ENCODE peak calls at places on chromosomes 13 and 19, in six cellular contexts. O is CD4-positive, alpha-beta memory T cell; B is GM23248; T is thoracic aorta; C is left lung; S is body of pancreas. I is an unnamed sample. For H3K9me3, the result is how much of the 10 kb centered on the place peaks cover.

GRCh38 chr19:45492627-45493470 is 4.0 kb downstream of the RTN2 start:
- DNase-seq in O (no peak), B (peak), T (no peak), C (peak), S (no peak), I (no peak)

GRCh38 chr13:113808058-113808834 is 49.2 kb downstream of the TMEM255B start:
- DNase-seq in O (no peak), B (no peak), T (no peak), C (no peak), S (no peak), I (no peak)

GRCh38 chr13:44219808-44220544 is 153.6 kb upstream of the SERP2 start:
- DNase-seq in O (no peak), B (peak), T (no peak), C (no peak), S (no peak), I (no peak)

GRCh38 chr13:110361365-110361911 is 54.4 kb downstream of the COL4A2 start:
- DNase-seq in O (no peak), B (peak), T (peak), C (no peak), S (peak), I (no peak)

GRCh38 chr19:16061943-16062342 is 14.4 kb upstream of the TPM4 start:
- DNase-seq in O (no peak), B (no peak), T (no peak), C (no peak), S (no peak), I (no peak)

GRCh38 chr13:110411316-110412105 is 104.4 kb downstream of the COL4A2 start:
- DNase-seq in O (no peak), B (no peak), T (no peak), C (no peak), S (no peak), I (no peak)

GRCh38 chr13:73835138-73835721 is 299.0 kb downstream of the KLF12 start:
- DNase-seq in O (no peak), B (peak), T (no peak), C (no peak), S (no peak), I (no peak)

GRCh38 chr19:15562861-15563260 is 52.2 kb upstream of the CYP4F8 start:
- DNase-seq in O (no peak), B (peak), T (no peak), C (no peak), S (peak), I (no peak)

GRCh38 chr13:109719962-109720646 is 66.3 kb downstream of the IRS2 start:
- DNase-seq in O (no peak), B (no peak), T (no peak), C (no peak), S (no peak), I (no peak)

GRCh38 chr13:97198753-97199152 is 23.4 kb upstream of the MBNL2 start:
- DNase-seq in O (no peak), B (no peak), T (no peak), C (no peak), S (no peak), I (no peak)

GRCh38 chr13:101916108-101916757 is 463.8 kb downstream of the ITGBL1 start:
- DNase-seq in O (no peak), B (peak), T (no peak), C (no peak), S (peak), I (no peak)

GRCh38 chr19:13588953-13589833 is 82.9 kb upstream of the CACNA1A start:
- DNase-seq in O (peak), B (peak), T (no peak), C (peak), S (peak), I (peak)

DNA sequence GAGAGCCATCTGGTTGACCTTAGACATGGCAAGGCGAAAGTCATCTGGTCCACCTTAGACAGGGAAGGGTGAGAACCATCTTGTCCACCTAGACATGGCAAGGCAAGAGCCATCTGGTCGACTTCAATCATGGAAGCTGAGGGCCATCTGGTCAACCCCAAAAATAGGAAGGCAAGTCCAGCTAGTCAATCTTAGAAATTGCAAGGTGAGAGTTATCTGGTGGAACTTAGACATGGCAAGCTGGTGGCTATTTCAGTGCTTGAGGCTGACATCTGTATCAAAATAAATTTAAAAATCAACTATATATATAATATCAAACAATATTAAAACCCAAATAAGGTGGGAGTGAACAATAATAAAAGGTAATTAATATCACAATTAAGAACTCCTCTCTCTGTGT is 83.9 kb downstream of the ZNF726 start:
- DNase-seq in O (no peak), B (no peak), T (no peak), C (no peak), S (no peak), I (no peak)
- H3K9me3 ChIP-seq in O (under half), B (under half), T (under half), C (under half), S (under half), I (under half)

GRCh38 chr19:35022460-35022859 is 7.8 kb upstream of the SCN1B start:
- DNase-seq in O (no peak), B (no peak), T (no peak), C (no peak), S (no peak), I (no peak)
- H3K9me3 ChIP-seq in O (under half), B (under half), T (under half), C (under half), S (under half), I (under half)

GRCh38 chr19:44107751-44108150 is 5.4 kb upstream of the ZNF225 start:
- DNase-seq in O (no peak), B (no peak), T (no peak), C (no peak), S (no peak), I (no peak)
- H3K9me3 ChIP-seq in O (under half), B (under half), T (half or more), C (under half), S (half or more), I (under half)

GRCh38 chr13:33958964-33959363 is 141.0 kb downstream of the RFC3 start:
- DNase-seq in O (no peak), B (no peak), T (no peak), C (no peak), S (no peak), I (no peak)
- H3K9me3 ChIP-seq in O (under half), B (under half), T (under half), C (under half), S (under half), I (under half)

DNA sequence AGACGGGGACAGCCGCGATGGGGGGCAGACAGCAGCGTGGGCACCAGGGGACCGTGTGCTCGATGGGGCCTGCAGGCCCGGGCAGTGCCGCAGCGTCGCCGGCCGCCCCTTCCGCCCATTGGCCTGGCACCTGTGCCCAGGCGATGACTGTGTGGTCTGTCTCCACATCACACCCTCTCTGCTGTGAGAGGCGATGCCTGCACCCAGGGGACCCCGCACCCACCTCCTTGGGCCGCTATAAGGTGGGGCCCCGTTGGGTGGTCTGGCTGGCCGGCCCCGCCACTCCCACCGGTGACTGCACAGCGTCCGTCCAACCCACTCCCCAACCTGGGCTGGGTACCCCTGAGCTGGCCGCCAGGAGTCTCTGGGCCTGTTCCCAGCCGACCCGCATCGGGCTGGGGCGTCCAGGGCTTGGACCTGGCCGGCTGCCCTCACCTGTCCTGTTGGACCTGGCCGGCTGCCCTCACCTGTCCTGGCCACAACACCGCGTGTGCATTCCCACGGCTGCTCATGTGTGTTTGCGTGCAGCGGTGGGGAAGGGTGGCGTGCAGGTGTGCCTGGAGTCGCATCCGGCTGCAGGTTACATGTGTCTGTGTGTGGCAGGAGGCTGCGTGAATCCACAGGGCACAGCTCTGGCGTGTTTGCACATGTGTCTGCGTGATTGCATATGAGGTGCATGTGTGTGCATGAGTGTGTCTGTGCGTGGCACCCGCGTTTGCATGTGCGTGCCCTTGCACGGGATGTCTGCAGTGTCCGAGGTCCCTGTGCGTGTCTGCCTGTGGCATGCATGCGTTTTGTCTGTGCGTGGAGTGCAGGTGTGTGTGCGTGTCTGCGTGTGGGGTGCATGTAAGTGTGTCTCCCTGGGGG is 3.1 kb downstream of the EFNA2 start:
- DNase-seq in O (no peak), B (no peak), T (no peak), C (no peak), S (peak), I (no peak)
- H3K9me3 ChIP-seq in O (under half), B (under half), T (under half), C (under half), S (under half), I (under half)

DNA sequence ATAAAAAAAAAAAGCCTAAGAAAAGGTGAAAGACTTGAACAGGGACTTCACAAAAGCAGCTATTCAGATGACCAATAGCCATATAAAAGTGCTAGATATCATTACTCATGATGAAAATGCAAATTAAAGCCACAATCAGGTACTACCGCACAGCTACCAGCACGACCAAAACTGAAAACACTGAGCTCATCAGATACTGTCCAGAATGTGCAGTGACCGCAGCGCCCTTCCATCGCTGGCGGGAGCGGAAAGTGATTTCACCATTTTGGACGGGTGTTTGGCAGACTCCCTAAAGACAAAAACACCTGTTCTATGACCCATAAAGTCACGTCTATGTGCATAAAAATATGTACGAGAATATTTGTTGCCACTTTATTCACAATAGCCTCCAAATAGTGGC is 60.7 kb downstream of the SLC6A16 start:
- DNase-seq in O (no peak), B (no peak), T (no peak), C (no peak), S (no peak), I (no peak)
- H3K9me3 ChIP-seq in O (under half), B (under half), T (under half), C (under half), S (under half), I (under half)

GRCh38 chr19:11673608-11674041 is 65.1 kb downstream of the ZNF823 start:
- DNase-seq in O (no peak), B (peak), T (no peak), C (peak), S (peak), I (no peak)
- H3K9me3 ChIP-seq in O (under half), B (under half), T (under half), C (under half), S (under half), I (under half)

DNA sequence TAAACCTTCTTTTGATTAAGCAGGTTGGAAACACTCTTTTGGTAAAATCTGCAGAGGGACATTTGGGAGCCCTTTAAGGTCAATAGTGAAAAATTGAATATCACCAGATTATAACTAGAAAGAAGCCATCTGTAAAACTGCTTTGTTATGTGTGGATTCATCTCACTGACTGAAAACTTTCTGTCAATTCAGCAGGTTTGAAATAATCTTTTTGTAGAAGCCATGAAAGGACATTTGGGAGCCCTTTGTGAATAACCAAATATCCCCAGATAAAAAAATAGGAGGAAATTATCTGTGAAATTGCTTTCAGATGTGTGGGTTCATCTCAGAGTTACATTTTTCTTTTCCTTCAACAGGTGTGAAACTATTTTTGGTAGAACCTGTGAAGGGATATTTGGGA is 1690.7 kb downstream of the UQCRFS1 start:
- DNase-seq in O (no peak), B (no peak), T (no peak), C (no peak), S (no peak), I (no peak)
- H3K9me3 ChIP-seq in O (under half), B (under half), T (under half), C (under half), S (under half), I (under half)

GRCh38 chr19:43883864-43884263 is 51.2 kb downstream of the ZNF45 start:
- DNase-seq in O (no peak), B (no peak), T (no peak), C (no peak), S (no peak), I (no peak)

GRCh38 chr19:43880483-43880882 is 53.4 kb downstream of the ZNF283 start:
- DNase-seq in O (no peak), B (no peak), T (no peak), C (no peak), S (no peak), I (no peak)
- H3K9me3 ChIP-seq in O (under half), B (under half), T (half or more), C (under half), S (under half), I (under half)

I was measured in T-helper 17 cell.